ENCODE peak calls at places on chromosome 22, in four cellular contexts. One of them, this sample, is unnamed.

GRCh38 chr22:41499624-41500280 is 30.8 kb downstream of the ACO2 start:
- DNase-seq in stimulated activated CD4-positive, alpha-beta T cell treated with anti-CD3 and anti-CD28 coated beads, Interleukin-4, amount 100 ng/mL, for 24 hours: no peak
- DNase-seq in HTR-8/SVneo: no peak
- DNase-seq in GM04504: no peak
- DNase-seq in this sample: no peak

GRCh38 chr22:24578355-24579241 is 14.3 kb downstream of the LRRC75B start:
- DNase-seq in stimulated activated CD4-positive, alpha-beta T cell treated with anti-CD3 and anti-CD28 coated beads, Interleukin-4, amount 100 ng/mL, for 24 hours: no peak
- DNase-seq in HTR-8/SVneo: no peak
- DNase-seq in GM04504: peak
- DNase-seq in this sample: no peak

GRCh38 chr22:47210112-47210657 is 447.7 kb downstream of the TBC1D22A start:
- DNase-seq in stimulated activated CD4-positive, alpha-beta T cell treated with anti-CD3 and anti-CD28 coated beads, Interleukin-4, amount 100 ng/mL, for 24 hours: no peak
- DNase-seq in HTR-8/SVneo: no peak
- DNase-seq in GM04504: no peak
- DNase-seq in this sample: no peak

GRCh38 chr22:39418696-39419095 is 19.1 kb downstream of the TAB1 start:
- DNase-seq in stimulated activated CD4-positive, alpha-beta T cell treated with anti-CD3 and anti-CD28 coated beads, Interleukin-4, amount 100 ng/mL, for 24 hours: no peak
- DNase-seq in HTR-8/SVneo: no peak
- DNase-seq in GM04504: no peak
- DNase-seq in this sample: no peak

GRCh38 chr22:46842606-46843005 is 80.2 kb downstream of the TBC1D22A start:
- DNase-seq in stimulated activated CD4-positive, alpha-beta T cell treated with anti-CD3 and anti-CD28 coated beads, Interleukin-4, amount 100 ng/mL, for 24 hours: no peak
- DNase-seq in HTR-8/SVneo: no peak
- DNase-seq in GM04504: no peak
- DNase-seq in this sample: no peak

GRCh38 chr22:46391486-46392136 is 56.1 kb downstream of the TRMU start:
- DNase-seq in stimulated activated CD4-positive, alpha-beta T cell treated with anti-CD3 and anti-CD28 coated beads, Interleukin-4, amount 100 ng/mL, for 24 hours: no peak
- DNase-seq in HTR-8/SVneo: no peak
- DNase-seq in GM04504: no peak
- DNase-seq in this sample: no peak

GRCh38 chr22:35961480-35961902 is 67.1 kb downstream of the RBFOX2 start:
- DNase-seq in stimulated activated CD4-positive, alpha-beta T cell treated with anti-CD3 and anti-CD28 coated beads, Interleukin-4, amount 100 ng/mL, for 24 hours: no peak
- DNase-seq in HTR-8/SVneo: peak
- DNase-seq in GM04504: peak
- DNase-seq in this sample: peak

GRCh38 chr22:45929649-45930048 is 47.3 kb downstream of the WNT7B start:
- DNase-seq in stimulated activated CD4-positive, alpha-beta T cell treated with anti-CD3 and anti-CD28 coated beads, Interleukin-4, amount 100 ng/mL, for 24 hours: no peak
- DNase-seq in HTR-8/SVneo: no peak
- DNase-seq in GM04504: no peak
- DNase-seq in this sample: no peak

GRCh38 chr22:28474248-28474647 is 205.4 kb downstream of the TTC28 start:
- DNase-seq in stimulated activated CD4-positive, alpha-beta T cell treated with anti-CD3 and anti-CD28 coated beads, Interleukin-4, amount 100 ng/mL, for 24 hours: no peak
- DNase-seq in HTR-8/SVneo: no peak
- DNase-seq in GM04504: no peak
- DNase-seq in this sample: no peak

GRCh38 chr22:48567213-48567975 is 1260.3 kb downstream of the BRD1 start:
- DNase-seq in stimulated activated CD4-positive, alpha-beta T cell treated with anti-CD3 and anti-CD28 coated beads, Interleukin-4, amount 100 ng/mL, for 24 hours: no peak
- DNase-seq in HTR-8/SVneo: no peak
- DNase-seq in GM04504: peak
- DNase-seq in this sample: no peak

GRCh38 chr22:30336752-30337460 is 10.2 kb upstream of the TBC1D10A start:
- DNase-seq in stimulated activated CD4-positive, alpha-beta T cell treated with anti-CD3 and anti-CD28 coated beads, Interleukin-4, amount 100 ng/mL, for 24 hours: no peak
- DNase-seq in HTR-8/SVneo: no peak
- DNase-seq in GM04504: no peak
- DNase-seq in this sample: no peak

GRCh38 chr22:49112661-49113626 is 714.7 kb downstream of the BRD1 start:
- DNase-seq in stimulated activated CD4-positive, alpha-beta T cell treated with anti-CD3 and anti-CD28 coated beads, Interleukin-4, amount 100 ng/mL, for 24 hours: no peak
- DNase-seq in HTR-8/SVneo: no peak
- DNase-seq in GM04504: no peak
- DNase-seq in this sample: no peak

GRCh38 chr22:44182591-44183588 is 2.2 kb downstream of the PARVG start:
- DNase-seq in stimulated activated CD4-positive, alpha-beta T cell treated with anti-CD3 and anti-CD28 coated beads, Interleukin-4, amount 100 ng/mL, for 24 hours: peak
- DNase-seq in HTR-8/SVneo: no peak
- DNase-seq in GM04504: no peak
- DNase-seq in this sample: no peak

GRCh38 chr22:18021431-18021830 is 2.9 kb downstream of the MICAL3 start:
- DNase-seq in stimulated activated CD4-positive, alpha-beta T cell treated with anti-CD3 and anti-CD28 coated beads, Interleukin-4, amount 100 ng/mL, for 24 hours: no peak
- DNase-seq in HTR-8/SVneo: no peak
- DNase-seq in GM04504: no peak
- DNase-seq in this sample: no peak

GRCh38 chr22:17119481-17120202 is 1.5 kb downstream of the TMEM121B start:
- DNase-seq in stimulated activated CD4-positive, alpha-beta T cell treated with anti-CD3 and anti-CD28 coated beads, Interleukin-4, amount 100 ng/mL, for 24 hours: no peak
- DNase-seq in HTR-8/SVneo: no peak
- DNase-seq in GM04504: no peak
- DNase-seq in this sample: no peak

GRCh38 chr22:23305321-23305910 is 125.1 kb downstream of the BCR start:
- DNase-seq in stimulated activated CD4-positive, alpha-beta T cell treated with anti-CD3 and anti-CD28 coated beads, Interleukin-4, amount 100 ng/mL, for 24 hours: no peak
- DNase-seq in HTR-8/SVneo: peak
- DNase-seq in GM04504: no peak
- DNase-seq in this sample: peak

GRCh38 chr22:37609240-37610152 is 862 bp downstream of the GGA1 start:
- DNase-seq in stimulated activated CD4-positive, alpha-beta T cell treated with anti-CD3 and anti-CD28 coated beads, Interleukin-4, amount 100 ng/mL, for 24 hours: no peak
- DNase-seq in HTR-8/SVneo: no peak
- DNase-seq in GM04504: no peak
- DNase-seq in this sample: no peak

GRCh38 chr22:34116126-34116525 is 195.8 kb upstream of the LARGE1 start:
- DNase-seq in stimulated activated CD4-positive, alpha-beta T cell treated with anti-CD3 and anti-CD28 coated beads, Interleukin-4, amount 100 ng/mL, for 24 hours: no peak
- DNase-seq in HTR-8/SVneo: no peak
- DNase-seq in GM04504: no peak
- DNase-seq in this sample: no peak

GRCh38 chr22:26617251-26618199 is at the start of gene CRYBB1:
- DNase-seq in stimulated activated CD4-positive, alpha-beta T cell treated with anti-CD3 and anti-CD28 coated beads, Interleukin-4, amount 100 ng/mL, for 24 hours: no peak
- DNase-seq in HTR-8/SVneo: no peak
- DNase-seq in GM04504: no peak
- DNase-seq in this sample: no peak

GRCh38 chr22:45997077-45997774 is 20.3 kb upstream of the WNT7B start:
- DNase-seq in stimulated activated CD4-positive, alpha-beta T cell treated with anti-CD3 and anti-CD28 coated beads, Interleukin-4, amount 100 ng/mL, for 24 hours: no peak
- DNase-seq in HTR-8/SVneo: peak
- DNase-seq in GM04504: peak
- DNase-seq in this sample: peak

GRCh38 chr22:48084041-48084748 is 1321.7 kb downstream of the TBC1D22A start:
- DNase-seq in stimulated activated CD4-positive, alpha-beta T cell treated with anti-CD3 and anti-CD28 coated beads, Interleukin-4, amount 100 ng/mL, for 24 hours: no peak
- DNase-seq in HTR-8/SVneo: no peak
- DNase-seq in GM04504: no peak
- DNase-seq in this sample: no peak

GRCh38 chr22:49423125-49423650 is 404.5 kb downstream of the BRD1 start:
- DNase-seq in stimulated activated CD4-positive, alpha-beta T cell treated with anti-CD3 and anti-CD28 coated beads, Interleukin-4, amount 100 ng/mL, for 24 hours: no peak
- DNase-seq in HTR-8/SVneo: no peak
- DNase-seq in GM04504: no peak
- DNase-seq in this sample: no peak

GRCh38 chr22:38034278-38034882 is 22.8 kb upstream of the PICK1 start:
- DNase-seq in stimulated activated CD4-positive, alpha-beta T cell treated with anti-CD3 and anti-CD28 coated beads, Interleukin-4, amount 100 ng/mL, for 24 hours: no peak
- DNase-seq in HTR-8/SVneo: peak
- DNase-seq in GM04504: peak
- DNase-seq in this sample: peak

GRCh38 chr22:46275455-46276129 is 7.8 kb downstream of the TTC38 start:
- DNase-seq in stimulated activated CD4-positive, alpha-beta T cell treated with anti-CD3 and anti-CD28 coated beads, Interleukin-4, amount 100 ng/mL, for 24 hours: no peak
- DNase-seq in HTR-8/SVneo: no peak
- DNase-seq in GM04504: no peak
- DNase-seq in this sample: no peak

GRCh38 chr22:49208003-49208402 is 619.7 kb downstream of the BRD1 start:
- DNase-seq in stimulated activated CD4-positive, alpha-beta T cell treated with anti-CD3 and anti-CD28 coated beads, Interleukin-4, amount 100 ng/mL, for 24 hours: no peak
- DNase-seq in HTR-8/SVneo: no peak
- DNase-seq in GM04504: no peak
- DNase-seq in this sample: no peak

GRCh38 chr22:37409031-37409430 is 18.2 kb downstream of the ELFN2 start:
- DNase-seq in stimulated activated CD4-positive, alpha-beta T cell treated with anti-CD3 and anti-CD28 coated beads, Interleukin-4, amount 100 ng/mL, for 24 hours: no peak
- DNase-seq in HTR-8/SVneo: no peak
- DNase-seq in GM04504: no peak
- DNase-seq in this sample: no peak

GRCh38 chr22:20407829-20408228 is 13.9 kb downstream of the ZNF74 start:
- DNase-seq in stimulated activated CD4-positive, alpha-beta T cell treated with anti-CD3 and anti-CD28 coated beads, Interleukin-4, amount 100 ng/mL, for 24 hours: no peak
- DNase-seq in HTR-8/SVneo: no peak
- DNase-seq in GM04504: no peak
- DNase-seq in this sample: no peak

GRCh38 chr22:18121436-18122253 is 11.0 kb downstream of the TUBA8 start:
- DNase-seq in stimulated activated CD4-positive, alpha-beta T cell treated with anti-CD3 and anti-CD28 coated beads, Interleukin-4, amount 100 ng/mL, for 24 hours: no peak
- DNase-seq in HTR-8/SVneo: no peak
- DNase-seq in GM04504: no peak
- DNase-seq in this sample: no peak

GRCh38 chr22:46910624-46911023 is 148.2 kb downstream of the TBC1D22A start:
- DNase-seq in stimulated activated CD4-positive, alpha-beta T cell treated with anti-CD3 and anti-CD28 coated beads, Interleukin-4, amount 100 ng/mL, for 24 hours: no peak
- DNase-seq in HTR-8/SVneo: no peak
- DNase-seq in GM04504: no peak
- DNase-seq in this sample: no peak

GRCh38 chr22:39300198-39300830 is 19.1 kb downstream of the RPL3 start:
- DNase-seq in stimulated activated CD4-positive, alpha-beta T cell treated with anti-CD3 and anti-CD28 coated beads, Interleukin-4, amount 100 ng/mL, for 24 hours: no peak
- DNase-seq in HTR-8/SVneo: no peak
- DNase-seq in GM04504: no peak
- DNase-seq in this sample: no peak

GRCh38 chr22:42169055-42169469 is 38.5 kb upstream of the CYP2D6 start:
- DNase-seq in stimulated activated CD4-positive, alpha-beta T cell treated with anti-CD3 and anti-CD28 coated beads, Interleukin-4, amount 100 ng/mL, for 24 hours: peak
- DNase-seq in HTR-8/SVneo: peak
- DNase-seq in GM04504: no peak
- DNase-seq in this sample: peak

GRCh38 chr22:21933413-21933812 is 19.2 kb downstream of the PPM1F start:
- DNase-seq in stimulated activated CD4-positive, alpha-beta T cell treated with anti-CD3 and anti-CD28 coated beads, Interleukin-4, amount 100 ng/mL, for 24 hours: no peak
- DNase-seq in HTR-8/SVneo: no peak
- DNase-seq in GM04504: no peak
- DNase-seq in this sample: no peak

GRCh38 chr22:49295851-49296560 is 531.7 kb downstream of the BRD1 start:
- DNase-seq in stimulated activated CD4-positive, alpha-beta T cell treated with anti-CD3 and anti-CD28 coated beads, Interleukin-4, amount 100 ng/mL, for 24 hours: no peak
- DNase-seq in HTR-8/SVneo: no peak
- DNase-seq in GM04504: no peak
- DNase-seq in this sample: no peak

GRCh38 chr22:39208013-39208680 is 36.6 kb downstream of the PDGFB start:
- DNase-seq in stimulated activated CD4-positive, alpha-beta T cell treated with anti-CD3 and anti-CD28 coated beads, Interleukin-4, amount 100 ng/mL, for 24 hours: no peak
- DNase-seq in HTR-8/SVneo: no peak
- DNase-seq in GM04504: no peak
- DNase-seq in this sample: no peak

GRCh38 chr22:36350751-36351594 is 36.8 kb downstream of the MYH9 start:
- DNase-seq in stimulated activated CD4-positive, alpha-beta T cell treated with anti-CD3 and anti-CD28 coated beads, Interleukin-4, amount 100 ng/mL, for 24 hours: no peak
- DNase-seq in HTR-8/SVneo: no peak
- DNase-seq in GM04504: no peak
- DNase-seq in this sample: peak

GRCh38 chr22:22410677-22411076 is 97.9 kb downstream of the ZNF280B start:
- DNase-seq in stimulated activated CD4-positive, alpha-beta T cell treated with anti-CD3 and anti-CD28 coated beads, Interleukin-4, amount 100 ng/mL, for 24 hours: no peak
- DNase-seq in HTR-8/SVneo: no peak
- DNase-seq in GM04504: no peak
- DNase-seq in this sample: no peak